ENCODE peak calls at places on chromosomes 7 and 10, in six cellular contexts. J is SK-N-SH, V is fibroblast of mammary gland, E is upper lobe of right lung, W is lower leg skin, Z is hepatocyte. R is an unnamed sample.

GRCh38 chr10:3094565-3095168 is 27.3 kb downstream of the PFKP start:
- DNase-seq in W (no peak), J (no peak), Z (no peak), V (no peak), E (no peak), R (peak; percentile 47)

GRCh38 chr7:23244335-23244635 is 2.3 kb upstream of the GPNMB start:
- DNase-seq in J (no peak), Z (no peak), E (no peak), V (no peak), W (no peak), R (no peak)

GRCh38 chr10:49613160-49613881 is 516 bp upstream of the CHAT start:
- DNase-seq in V (no peak), W (no peak), J (no peak), E (peak; percentile 42), Z (no peak), R (no peak)

GRCh38 chr10:96846395-96846794 is 14.3 kb downstream of the LCOR start:
- DNase-seq in V (no peak), Z (no peak), E (no peak), J (no peak), W (no peak), R (no peak)

GRCh38 chr10:126119591-126119990 is 223.2 kb downstream of the FANK1 start:
- DNase-seq in V (peak; percentile 28), J (no peak), E (no peak), W (no peak), Z (no peak), R (no peak)

GRCh38 chr7:22488643-22489462 is 11.1 kb downstream of the STEAP1B start:
- DNase-seq in Z (peak; percentile 87), V (peak; percentile 74), J (peak; percentile 79), W (peak; percentile 57), E (no peak), R (peak; percentile 81)

GRCh38 chr10:18238875-18239485 is 98.8 kb downstream of the CACNB2 start:
- DNase-seq in E (no peak), Z (peak; percentile 53), J (peak; percentile 46), W (no peak), V (peak; percentile 74), R (peak; percentile 72)

GRCh38 chr10:6583447-6583846 is 3.4 kb upstream of the PRKCQ start:
- DNase-seq in J (no peak), E (no peak), W (no peak), Z (no peak), V (no peak), R (no peak)

GRCh38 chr10:47164126-47164799 is 135.7 kb upstream of the GDF10 start:
- DNase-seq in E (no peak), Z (no peak), V (peak; percentile 34), J (no peak), W (no peak), R (peak; percentile 69)

GRCh38 chr10:71527135-71527534 is 130.4 kb downstream of the CDH23 start:
- DNase-seq in W (no peak), J (no peak), V (no peak), E (no peak), Z (no peak), R (no peak)

GRCh38 chr7:128359336-128359735 is 2.2 kb downstream of the PRRT4 start:
- DNase-seq in W (no peak), Z (no peak), V (no peak), J (no peak), E (no peak), R (no peak)

GRCh38 chr7:100965723-100966541 is 3.4 kb upstream of the MUC12 start:
- DNase-seq in J (peak; percentile 99), Z (peak; percentile 96), E (peak; percentile 91), W (no peak), V (peak; percentile 46), R (peak; percentile 52)

GRCh38 chr10:90801608-90802007 is 56.2 kb downstream of the HTR7 start:
- DNase-seq in E (no peak), W (no peak), Z (no peak), V (no peak), J (no peak), R (no peak)

GRCh38 chr7:80186721-80187120 is 52.1 kb downstream of the GNAI1 start:
- DNase-seq in J (peak; percentile 12), V (no peak), Z (no peak), W (no peak), E (no peak), R (no peak)
- TF ChIP-seq CTCF in J (no peak), V (no peak), Z (no peak), W (no peak), E (no peak), R (no peak)

GRCh38 chr10:21972584-21972983 is 30.9 kb downstream of the DNAJC1 start:
- DNase-seq in J (no peak), E (no peak), V (no peak), W (no peak), Z (no peak), R (no peak)

GRCh38 chr10:21976280-21976679 is 27.2 kb downstream of the DNAJC1 start:
- DNase-seq in W (no peak), E (no peak), V (no peak), J (no peak), Z (no peak), R (no peak)

GRCh38 chr10:21978191-21978862 is 25.2 kb downstream of the DNAJC1 start:
- DNase-seq in E (no peak), V (peak; percentile 66), Z (no peak), W (no peak), J (no peak), R (peak; percentile 54)

GRCh38 chr10:21975378-21975990 is 28.0 kb downstream of the DNAJC1 start:
- DNase-seq in W (no peak), E (no peak), V (peak; percentile 15), J (peak; percentile 31), Z (no peak), R (no peak)

DNA sequence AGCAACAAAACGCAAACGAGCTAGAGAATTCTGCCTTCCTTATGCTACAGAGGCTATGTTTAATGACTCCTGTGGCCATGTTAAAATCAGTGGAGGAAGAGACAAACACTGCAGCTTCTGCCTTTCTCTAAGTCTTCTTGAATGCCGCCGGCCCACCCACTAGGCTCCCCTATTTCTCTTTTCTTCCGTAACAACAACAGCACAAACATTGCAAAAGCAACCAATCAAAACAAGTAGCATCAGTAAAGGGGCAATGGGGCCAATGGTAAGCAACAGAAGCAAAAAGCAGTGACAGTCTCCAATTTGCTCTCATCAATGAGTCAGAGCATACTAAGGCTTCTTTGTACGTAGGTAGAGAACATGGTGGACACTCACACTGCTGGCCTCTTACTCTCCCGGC is 26.8 kb downstream of the DNAJC1 start:
- DNase-seq in J (no peak), Z (no peak), E (no peak), V (peak; percentile 62), W (no peak), R (no peak)
- H3K4me3 ChIP-seq in J (no peak overlapping the region), Z (no peak overlapping the region), E (no peak overlapping the region), V (no peak overlapping the region), W (no peak overlapping the region), R (no peak overlapping the region)

GRCh38 chr7:150415161-150416160 is 35.0 kb upstream of the GIMAP8 start:
- DNase-seq in Z (no peak), E (no peak), W (no peak), V (no peak), J (peak; percentile 14), R (no peak)

GRCh38 chr7:150417239-150417638 is 33.2 kb upstream of the GIMAP8 start:
- DNase-seq in Z (no peak), V (no peak), W (no peak), J (no peak), E (no peak), R (no peak)

GRCh38 chr7:150420987-150421674 is 29.3 kb upstream of the GIMAP8 start:
- DNase-seq in J (peak; percentile 92), V (peak; percentile 69), Z (peak; percentile 88), E (peak; percentile 84), W (peak; percentile 73), R (peak; percentile 82)

GRCh38 chr7:150420242-150420641 is 30.2 kb upstream of the GIMAP8 start:
- DNase-seq in W (no peak), E (no peak), Z (peak; percentile 1), J (no peak), V (no peak), R (no peak)

DNA sequence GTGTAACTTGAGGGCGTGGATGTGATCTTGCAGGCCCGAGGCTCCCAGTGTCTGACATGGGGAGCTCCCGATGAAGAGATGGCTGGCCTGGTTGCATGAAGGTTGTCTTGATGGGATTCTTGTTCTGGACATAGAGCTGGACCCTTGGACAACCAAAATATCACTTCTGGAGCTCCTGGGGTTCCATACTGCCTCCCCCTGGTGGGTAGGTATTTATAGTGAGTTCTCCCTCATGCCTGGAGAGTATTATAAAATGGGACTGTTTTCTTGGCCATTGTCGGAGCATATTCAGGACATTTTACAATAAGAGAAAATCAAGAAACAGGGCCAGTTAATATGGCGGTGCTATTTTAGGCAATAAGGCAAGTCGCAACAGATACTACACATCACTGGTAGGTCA is 32.6 kb upstream of the GIMAP8 start:
- DNase-seq in W (no peak), V (no peak), E (no peak), J (peak; percentile 32), Z (no peak), R (no peak)
- TF ChIP-seq CTCF in W (no peak), V (peak; percentile 20), E (no peak), J (peak; percentile 34), Z (no peak), R (peak; percentile 7)

GRCh38 chr7:109890622-109891021 is 1200.3 kb upstream of the LRRN3 start:
- DNase-seq in V (no peak), J (no peak), Z (no peak), W (no peak), E (no peak), R (peak; percentile 11)
- H3K4me3 ChIP-seq in V (no peak overlapping the region), J (no peak overlapping the region), Z (no peak overlapping the region), W (no peak overlapping the region), E (no peak overlapping the region), R (no peak overlapping the region)

GRCh38 chr10:122374246-122374858 is at the start of gene PLEKHA1:
- DNase-seq in V (peak; percentile 89), J (peak; percentile 97), Z (peak; percentile 98), E (peak; percentile 98), W (peak; percentile 93), R (peak; percentile 94)
- TF ChIP-seq CTCF in V (no peak), J (no peak), Z (no peak), E (no peak), W (no peak), R (no peak)

GRCh38 chr7:25223206-25223605 is 5.1 kb downstream of the NPVF start:
- DNase-seq in Z (no peak), W (no peak), E (no peak), J (no peak), V (no peak), R (no peak)
- H3K4me3 ChIP-seq in Z (no peak overlapping the region), W (no peak overlapping the region), E (no peak overlapping the region), J (no peak overlapping the region), V (no peak overlapping the region), R (no peak overlapping the region)

GRCh38 chr7:25815711-25816110 is 336.3 kb upstream of the NFE2L3 start:
- DNase-seq in V (no peak), J (no peak), W (no peak), E (no peak), Z (no peak), R (no peak)

GRCh38 chr7:25821225-25821624 is 330.8 kb upstream of the NFE2L3 start:
- DNase-seq in W (no peak), J (no peak), V (no peak), E (no peak), Z (no peak), R (no peak)

GRCh38 chr7:25823571-25823970 is 328.4 kb upstream of the NFE2L3 start:
- DNase-seq in W (no peak), V (no peak), E (no peak), Z (no peak), J (no peak), R (no peak)

GRCh38 chr7:25822823-25823222 is 329.2 kb upstream of the NFE2L3 start:
- DNase-seq in Z (no peak), W (no peak), E (no peak), J (no peak), V (no peak), R (no peak)

GRCh38 chr7:25820432-25821040 is 331.5 kb upstream of the NFE2L3 start:
- DNase-seq in J (peak; percentile 24), W (no peak), Z (peak; percentile 23), E (no peak), V (peak; percentile 14), R (no peak)
- TF ChIP-seq CTCF in J (peak; percentile 76), W (no peak), Z (peak; percentile 42), E (peak; percentile 29), V (peak; percentile 53), R (peak; percentile 45)